ENCODE peak calls at places on chromosomes 12 and 14, in four cellular contexts. One of them, this sample, is unnamed. For H3K27me3 and H3K4me1, the result is how much of the 10 kb centered on the place peaks cover.

GRCh38 chr12:53352331-53353258 is 16.4 kb upstream of the SP7 start:
- DNase-seq in gastrocnemius medialis: peak
- DNase-seq in breast epithelium: peak
- DNase-seq in H9: peak
- DNase-seq in this sample: peak

GRCh38 chr14:71220462-71220861 is 313.2 kb downstream of the PCNX1 start:
- DNase-seq in gastrocnemius medialis: no peak
- DNase-seq in breast epithelium: no peak
- DNase-seq in H9: no peak
- DNase-seq in this sample: no peak

GRCh38 chr12:18320036-18320617 is 58.8 kb downstream of the PIK3C2G start:
- DNase-seq in gastrocnemius medialis: no peak
- DNase-seq in breast epithelium: no peak
- DNase-seq in H9: peak
- DNase-seq in this sample: no peak

GRCh38 chr12:127987199-127987901 is 279.6 kb upstream of the TMEM132C start:
- DNase-seq in gastrocnemius medialis: no peak
- DNase-seq in breast epithelium: no peak
- DNase-seq in H9: no peak
- DNase-seq in this sample: peak

GRCh38 chr12:1474059-1474537 is 120.3 kb downstream of the FBXL14 start:
- DNase-seq in gastrocnemius medialis: no peak
- DNase-seq in breast epithelium: no peak
- DNase-seq in H9: no peak
- DNase-seq in this sample: no peak

GRCh38 chr12:31035226-31035625 is 38.4 kb upstream of the DDX11 start:
- DNase-seq in gastrocnemius medialis: no peak
- DNase-seq in breast epithelium: no peak
- DNase-seq in H9: no peak
- DNase-seq in this sample: no peak

GRCh38 chr12:14810953-14811483 is 3.0 kb downstream of the SMCO3 start:
- DNase-seq in gastrocnemius medialis: no peak
- DNase-seq in breast epithelium: no peak
- DNase-seq in H9: peak
- DNase-seq in this sample: no peak

GRCh38 chr12:53696285-53696654 is 20.4 kb upstream of the ATP5MC2 start:
- DNase-seq in gastrocnemius medialis: peak
- DNase-seq in breast epithelium: peak
- DNase-seq in H9: peak
- DNase-seq in this sample: peak

GRCh38 chr12:26867084-26867483 is 34.1 kb upstream of the ITPR2 start:
- DNase-seq in gastrocnemius medialis: no peak
- DNase-seq in breast epithelium: no peak
- DNase-seq in H9: no peak
- DNase-seq in this sample: no peak

GRCh38 chr14:21197418-21198205 is 41.7 kb upstream of the OR5AU1 start:
- DNase-seq in gastrocnemius medialis: no peak
- DNase-seq in breast epithelium: no peak
- DNase-seq in H9: no peak
- DNase-seq in this sample: no peak

GRCh38 chr12:30828686-30829085 is 73.9 kb upstream of the CAPRIN2 start:
- DNase-seq in gastrocnemius medialis: no peak
- DNase-seq in breast epithelium: no peak
- DNase-seq in H9: peak
- DNase-seq in this sample: no peak

GRCh38 chr12:120677765-120678473 is 9.0 kb upstream of the MLEC start:
- DNase-seq in gastrocnemius medialis: peak
- DNase-seq in breast epithelium: no peak
- DNase-seq in H9: no peak
- DNase-seq in this sample: no peak

GRCh38 chr14:80491131-80491530 is 279.8 kb upstream of the DIO2 start:
- DNase-seq in gastrocnemius medialis: peak
- DNase-seq in breast epithelium: no peak
- DNase-seq in H9: peak
- DNase-seq in this sample: peak

GRCh38 chr12:7797698-7798398 is 8.6 kb downstream of the NANOG start:
- DNase-seq in gastrocnemius medialis: no peak
- DNase-seq in breast epithelium: no peak
- DNase-seq in H9: no peak
- DNase-seq in this sample: no peak

GRCh38 chr14:101583006-101583708 is 21.9 kb downstream of the DIO3 start:
- DNase-seq in gastrocnemius medialis: no peak
- DNase-seq in breast epithelium: no peak
- DNase-seq in H9: no peak
- DNase-seq in this sample: no peak

GRCh38 chr12:52296572-52297215 is 5.4 kb upstream of the KRT81 start:
- DNase-seq in gastrocnemius medialis: peak
- DNase-seq in breast epithelium: peak
- DNase-seq in H9: peak
- DNase-seq in this sample: no peak

GRCh38 chr12:117524806-117525205 is 163.4 kb upstream of the NOS1 start:
- DNase-seq in gastrocnemius medialis: no peak
- DNase-seq in breast epithelium: no peak
- DNase-seq in H9: no peak
- DNase-seq in this sample: no peak

GRCh38 chr12:40105515-40106201 is at the start of gene SLC2A13:
- DNase-seq in gastrocnemius medialis: peak
- DNase-seq in breast epithelium: peak
- DNase-seq in H9: peak
- DNase-seq in this sample: peak

GRCh38 chr14:23242076-23242475 is 4.3 kb downstream of the RNF212B start:
- DNase-seq in gastrocnemius medialis: no peak
- DNase-seq in breast epithelium: no peak
- DNase-seq in H9: no peak
- DNase-seq in this sample: no peak

GRCh38 chr14:35669782-35670181 is 135.8 kb downstream of the INSM2 start:
- DNase-seq in gastrocnemius medialis: no peak
- DNase-seq in breast epithelium: no peak
- DNase-seq in H9: no peak
- DNase-seq in this sample: no peak

GRCh38 chr12:130714591-130715149 is 1.4 kb downstream of the RIMBP2 start:
- DNase-seq in gastrocnemius medialis: no peak
- DNase-seq in breast epithelium: no peak
- DNase-seq in H9: no peak
- DNase-seq in this sample: peak

GRCh38 chr12:68831272-68831671 is 23.3 kb downstream of the MDM2 start:
- DNase-seq in gastrocnemius medialis: no peak
- DNase-seq in breast epithelium: no peak
- DNase-seq in H9: peak
- DNase-seq in this sample: no peak

GRCh38 chr12:19624401-19624930 is 185.2 kb downstream of the AEBP2 start:
- DNase-seq in gastrocnemius medialis: no peak
- DNase-seq in breast epithelium: no peak
- DNase-seq in H9: no peak
- DNase-seq in this sample: no peak

GRCh38 chr12:63042646-63043045 is 107.7 kb upstream of the PPM1H start:
- DNase-seq in gastrocnemius medialis: no peak
- DNase-seq in breast epithelium: no peak
- DNase-seq in H9: no peak
- DNase-seq in this sample: no peak

GRCh38 chr14:61152851-61153364 is 128.2 kb downstream of the TMEM30B start:
- DNase-seq in gastrocnemius medialis: no peak
- DNase-seq in breast epithelium: no peak
- DNase-seq in H9: no peak
- DNase-seq in this sample: no peak

GRCh38 chr12:129208566-129208965 is 355.3 kb downstream of the GLT1D1 start:
- DNase-seq in gastrocnemius medialis: no peak
- DNase-seq in breast epithelium: no peak
- DNase-seq in H9: no peak
- DNase-seq in this sample: no peak

GRCh38 chr14:24463017-24463805 is 20.6 kb upstream of the SDR39U1 start:
- DNase-seq in gastrocnemius medialis: no peak
- DNase-seq in breast epithelium: no peak
- DNase-seq in H9: no peak
- DNase-seq in this sample: no peak

GRCh38 chr12:99605-100004 is 33.0 kb downstream of the IQSEC3 start:
- DNase-seq in gastrocnemius medialis: no peak
- DNase-seq in breast epithelium: no peak
- DNase-seq in H9: peak
- DNase-seq in this sample: no peak

GRCh38 chr14:77031680-77032482 is 3.4 kb upstream of the IRF2BPL start:
- DNase-seq in gastrocnemius medialis: peak
- DNase-seq in breast epithelium: no peak
- DNase-seq in H9: no peak
- DNase-seq in this sample: no peak

GRCh38 chr12:130141105-130141504 is 21.2 kb upstream of the FZD10 start:
- DNase-seq in gastrocnemius medialis: no peak
- DNase-seq in breast epithelium: no peak
- DNase-seq in H9: no peak
- DNase-seq in this sample: no peak

GRCh38 chr14:70920608-70921007 is 13.3 kb downstream of the PCNX1 start:
- DNase-seq in gastrocnemius medialis: no peak
- DNase-seq in breast epithelium: no peak
- DNase-seq in H9: no peak
- DNase-seq in this sample: no peak

GRCh38 chr14:99401624-99402282 is 78.9 kb downstream of the SETD3 start:
- DNase-seq in gastrocnemius medialis: no peak
- DNase-seq in breast epithelium: no peak
- DNase-seq in H9: no peak
- DNase-seq in this sample: no peak

GRCh38 chr12:15540469-15540872 is 218.2 kb downstream of the PTPRO start:
- DNase-seq in gastrocnemius medialis: no peak
- DNase-seq in breast epithelium: no peak
- DNase-seq in H9: no peak
- DNase-seq in this sample: no peak

GRCh38 chr12:118714051-118714460 is 267.3 kb upstream of the SRRM4 start:
- DNase-seq in gastrocnemius medialis: no peak
- DNase-seq in breast epithelium: no peak
- DNase-seq in H9: peak
- DNase-seq in this sample: peak

DNA sequence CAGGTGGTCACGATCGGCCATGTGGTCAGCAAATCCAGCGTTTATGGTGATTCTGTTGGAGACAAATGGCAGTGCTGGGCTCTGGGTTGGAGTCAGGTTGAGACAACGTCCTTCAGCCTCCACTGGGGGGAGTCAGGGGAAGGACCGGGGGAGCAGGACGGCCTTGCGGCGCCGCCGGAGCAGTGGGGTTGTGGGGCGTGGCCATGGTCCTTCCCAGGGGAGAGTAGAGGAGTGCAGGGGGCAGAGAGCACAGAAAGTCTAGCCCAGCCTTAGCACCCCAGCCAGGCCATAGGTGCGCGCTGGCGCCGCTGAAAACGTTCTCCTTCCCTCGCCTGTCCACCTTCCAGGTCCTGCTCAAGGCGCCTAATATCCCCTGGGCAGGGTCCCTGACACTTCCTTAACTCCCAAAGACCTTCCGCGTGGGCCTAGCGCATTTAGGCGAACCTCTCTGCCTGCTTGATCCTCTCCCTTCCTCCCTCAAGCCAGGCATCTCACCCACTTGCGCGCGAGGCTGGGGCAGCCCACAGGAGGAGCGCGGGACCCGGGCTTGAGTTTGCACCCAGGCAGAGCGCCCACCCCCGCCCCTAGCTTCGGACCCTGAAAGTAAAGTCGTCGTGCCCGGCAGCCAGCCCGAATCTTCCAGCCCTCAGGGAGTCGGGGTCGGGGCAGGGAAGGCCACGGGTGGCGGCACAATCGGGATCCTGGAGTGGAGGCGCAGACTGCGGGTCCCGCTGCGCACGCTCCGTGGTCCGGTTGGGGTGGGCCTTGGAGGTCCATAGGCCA is 3.1 kb upstream of the KIF26A start:
- DNase-seq in gastrocnemius medialis: no peak
- DNase-seq in breast epithelium: no peak
- DNase-seq in H9: peak
- DNase-seq in this sample: no peak
- H3K27me3 ChIP-seq in gastrocnemius medialis: under half
- H3K27me3 ChIP-seq in breast epithelium: half or more
- H3K27me3 ChIP-seq in H9: under half
- H3K27me3 ChIP-seq in this sample: under half

GRCh38 chr12:103504606-103505005 is 8.8 kb upstream of the C12orf42 start:
- DNase-seq in gastrocnemius medialis: no peak
- DNase-seq in breast epithelium: no peak
- DNase-seq in H9: no peak
- DNase-seq in this sample: no peak

GRCh38 chr12:103501447-103501846 is 5.7 kb upstream of the C12orf42 start:
- DNase-seq in gastrocnemius medialis: no peak
- DNase-seq in breast epithelium: no peak
- DNase-seq in H9: no peak
- DNase-seq in this sample: no peak

GRCh38 chr12:103505371-103506236 is 9.8 kb upstream of the C12orf42 start:
- DNase-seq in gastrocnemius medialis: no peak
- DNase-seq in breast epithelium: no peak
- DNase-seq in H9: no peak
- DNase-seq in this sample: no peak

GRCh38 chr12:103499571-103499970 is 3.8 kb upstream of the C12orf42 start:
- DNase-seq in gastrocnemius medialis: no peak
- DNase-seq in breast epithelium: no peak
- DNase-seq in H9: no peak
- DNase-seq in this sample: no peak

GRCh38 chr12:103503546-103504480 is 8.0 kb upstream of the C12orf42 start:
- DNase-seq in gastrocnemius medialis: no peak
- DNase-seq in breast epithelium: no peak
- DNase-seq in H9: peak
- DNase-seq in this sample: peak
- TF ChIP-seq CTCF in gastrocnemius medialis: no peak
- TF ChIP-seq CTCF in breast epithelium: no peak
- TF ChIP-seq CTCF in H9: peak
- TF ChIP-seq CTCF in this sample: peak

DNA sequence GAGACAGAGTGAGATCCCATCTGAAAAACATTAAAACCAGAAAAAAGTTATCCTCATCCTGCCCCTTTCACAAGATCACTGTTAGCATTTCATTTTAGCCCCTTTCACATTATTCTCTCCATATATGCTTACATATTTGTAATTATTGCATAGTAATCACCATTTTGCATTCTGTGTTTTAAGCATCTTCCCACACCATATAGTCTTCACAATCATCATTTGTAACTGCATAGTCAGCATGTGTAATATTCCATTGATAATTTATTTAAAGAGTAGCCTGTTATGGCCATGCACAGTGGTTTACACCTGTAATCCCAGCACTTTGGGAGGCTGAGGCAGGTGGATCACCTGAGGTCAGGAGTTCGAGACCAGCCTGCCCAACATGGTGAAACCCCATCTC is 11.8 kb downstream of the PAPLN start:
- DNase-seq in gastrocnemius medialis: no peak
- DNase-seq in breast epithelium: no peak
- DNase-seq in H9: no peak
- DNase-seq in this sample: no peak
- H3K4me1 ChIP-seq in gastrocnemius medialis: under half
- H3K4me1 ChIP-seq in breast epithelium: under half
- H3K4me1 ChIP-seq in H9: under half
- H3K4me1 ChIP-seq in this sample: under half

GRCh38 chr12:114397978-114398881 is 7.7 kb downstream of the TBX5 start:
- DNase-seq in gastrocnemius medialis: no peak
- DNase-seq in breast epithelium: no peak
- DNase-seq in H9: peak
- DNase-seq in this sample: no peak
- H3K27me3 ChIP-seq in gastrocnemius medialis: half or more
- H3K27me3 ChIP-seq in breast epithelium: half or more
- H3K27me3 ChIP-seq in H9: half or more
- H3K27me3 ChIP-seq in this sample: under half